ENCODE peak calls at places on chromosomes 7 and 10, in six cellular contexts. G is CD4-positive, alpha-beta T cell; J is M059J; U is naive B cell; V is stimulated activated CD8-positive, alpha-beta memory T cell treated with anti-CD3 and anti-CD28 coated beads, Interleukin-2, amount 100 ng/mL, for 1 hour; K is PC-3. Q is an unnamed sample.

GRCh38 chr10:25441270-25441669 is 266.5 kb downstream of the GPR158 start:
- DNase-seq in G (no peak), K (no peak), V (no peak), U (no peak), J (no peak), Q (no peak)

GRCh38 chr7:99631311-99632109 is 14.8 kb downstream of the ZSCAN25 start:
- DNase-seq in V (no peak), J (peak; percentile 31), G (no peak), U (no peak), K (peak; percentile 22), Q (no peak)

GRCh38 chr10:124551755-124552154 is 90.1 kb downstream of the LHPP start:
- DNase-seq in G (no peak), V (no peak), K (no peak), U (no peak), J (no peak), Q (no peak)

GRCh38 chr7:27183682-27184341 is 1.2 kb downstream of the HOXA11 start:
- DNase-seq in V (no peak), J (peak; percentile 64), U (no peak), G (no peak), K (no peak), Q (peak; percentile 48)

GRCh38 chr7:5296015-5296621 is 13.4 kb downstream of the SLC29A4 start:
- DNase-seq in J (no peak), K (no peak), V (no peak), G (no peak), U (no peak), Q (no peak)

GRCh38 chr7:37942934-37943610 is 22.6 kb downstream of the EPDR1 start:
- DNase-seq in K (no peak), G (no peak), U (no peak), J (peak; percentile 41), V (no peak), Q (peak; percentile 41)

GRCh38 chr7:47370461-47371042 is 211.4 kb downstream of the TNS3 start:
- DNase-seq in U (no peak), J (no peak), V (no peak), G (no peak), K (no peak), Q (no peak)

GRCh38 chr10:5643356-5643755 is 23.0 kb downstream of the ASB13 start:
- DNase-seq in G (no peak), K (no peak), J (no peak), U (no peak), V (no peak), Q (no peak)

GRCh38 chr7:120951826-120952225 is 1.2 kb downstream of the ING3 start:
- DNase-seq in G (no peak), V (no peak), K (no peak), J (no peak), U (no peak), Q (no peak)

GRCh38 chr10:129448539-129448938 is 18.5 kb upstream of the MGMT start:
- DNase-seq in G (no peak), K (no peak), J (no peak), V (no peak), U (no peak), Q (no peak)

GRCh38 chr10:97564776-97565175 is 7.8 kb upstream of the ANKRD2 start:
- DNase-seq in J (no peak), V (no peak), K (no peak), G (no peak), U (no peak), Q (no peak)

GRCh38 chr10:61028861-61029361 is 84.9 kb upstream of the RHOBTB1 start:
- DNase-seq in K (peak; percentile 73), U (no peak), G (no peak), J (peak; percentile 44), V (no peak), Q (no peak)

GRCh38 chr7:12802070-12802469 is 114.6 kb downstream of the ARL4A start:
- DNase-seq in K (peak; percentile 33), U (no peak), G (no peak), V (no peak), J (peak; percentile 15), Q (no peak)

GRCh38 chr7:105399043-105399725 is 10.5 kb upstream of the SRPK2 start:
- DNase-seq in G (no peak), U (no peak), J (peak; percentile 34), V (no peak), K (peak; percentile 41), Q (no peak)

GRCh38 chr10:19654576-19654975 is 161.7 kb upstream of the PLXDC2 start:
- DNase-seq in J (peak; percentile 26), V (no peak), U (no peak), K (peak; percentile 10), G (no peak), Q (no peak)

GRCh38 chr10:122078965-122079401 is 90.0 kb downstream of the TACC2 start:
- DNase-seq in V (no peak), U (no peak), G (no peak), K (no peak), J (no peak), Q (no peak)

GRCh38 chr10:97479939-97480338 is 18.3 kb downstream of the MMS19 start:
- DNase-seq in V (no peak), J (no peak), K (no peak), G (no peak), U (no peak), Q (no peak)